ENCODE peak calls at places on chromosomes 16 and 17, in six cellular contexts. U is IMR-90, C is OCI-LY7, V is GM23338, K is gastrocnemius medialis, Z is body of pancreas. Y is an unnamed sample.

GRCh38 chr17:48441231-48441711 is 11.3 kb upstream of the SKAP1 start:
- DNase-seq in V (no peak), Z (no peak), U (no peak), C (peak; percentile 95), K (no peak), Y (no peak)

GRCh38 chr17:1709971-1710806 is at the start of gene TLCD2:
- DNase-seq in U (peak; percentile 65), V (peak; percentile 83), Z (peak; percentile 76), C (no peak), K (peak; percentile 67), Y (peak; percentile 83)

GRCh38 chr17:74922694-74923537 is at the start of gene USH1G:
- DNase-seq in Z (peak; percentile 35), K (no peak), U (no peak), C (no peak), V (peak; percentile 36), Y (peak; percentile 63)

GRCh38 chr17:45190503-45191282 is 29.0 kb downstream of the HEXIM2 start:
- DNase-seq in V (no peak), U (no peak), K (no peak), Z (no peak), C (peak; percentile 54), Y (no peak)

GRCh38 chr16:19967561-19967960 is 82.9 kb upstream of the GPRC5B start:
- DNase-seq in C (no peak), K (no peak), U (no peak), Z (no peak), V (no peak), Y (no peak)

GRCh38 chr17:27538156-27538955 is 82.1 kb downstream of the KSR1 start:
- DNase-seq in U (peak; percentile 72), C (no peak), V (no peak), Z (no peak), K (no peak), Y (no peak)

GRCh38 chr17:12320286-12320685 is 299.6 kb downstream of the MAP2K4 start:
- DNase-seq in C (no peak), Z (no peak), K (no peak), V (no peak), U (peak; percentile 91), Y (no peak)

GRCh38 chr17:30378191-30378796 is 433 bp upstream of the CPD start:
- DNase-seq in K (peak; percentile 18), C (peak; percentile 5), Z (peak; percentile 30), U (peak; percentile 11), V (peak; percentile 37), Y (no peak)

GRCh38 chr17:41324180-41325075 is 8.9 kb upstream of the KRTAP17-1 start:
- DNase-seq in V (peak; percentile 79), C (no peak), Z (peak; percentile 35), K (no peak), U (peak; percentile 8), Y (no peak)

GRCh38 chr17:4357671-4358070 is 8.8 kb downstream of the UBE2G1 start:
- DNase-seq in C (no peak), V (no peak), U (no peak), Z (no peak), K (no peak), Y (no peak)

GRCh38 chr17:51029568-51030463 is 90.9 kb downstream of the SPAG9 start:
- DNase-seq in K (no peak), U (peak; percentile 54), V (no peak), C (peak; percentile 33), Z (no peak), Y (no peak)

GRCh38 chr16:12062343-12063003 is 85.9 kb downstream of the SNX29 start:
- DNase-seq in C (no peak), Z (peak; percentile 42), U (peak; percentile 72), K (peak; percentile 90), V (no peak), Y (no peak)

GRCh38 chr16:29940656-29941055 is 14.6 kb upstream of the KCTD13 start:
- DNase-seq in Z (no peak), U (no peak), K (no peak), C (no peak), V (no peak), Y (no peak)

GRCh38 chr17:72514888-72515287 is 394.1 kb downstream of the SOX9 start:
- DNase-seq in V (no peak), C (no peak), U (peak; percentile 86), Z (peak; percentile 57), K (no peak), Y (no peak)

GRCh38 chr17:78075011-78075410 is 53.5 kb downstream of the TMC6 start:
- DNase-seq in V (no peak), K (no peak), Z (no peak), U (no peak), C (no peak), Y (no peak)

GRCh38 chr17:33966410-33967063 is 288.5 kb upstream of the CCL2 start:
- DNase-seq in V (no peak), K (no peak), Z (no peak), C (no peak), U (no peak), Y (no peak)

GRCh38 chr17:40443196-40443987 is at the start of gene IGFBP4:
- DNase-seq in V (peak; percentile 91), C (peak; percentile 20), K (peak; percentile 67), U (peak; percentile 71), Z (peak; percentile 75), Y (peak; percentile 64)

GRCh38 chr17:1649844-1650409 is at the start of gene RILP:
- DNase-seq in V (peak; percentile 69), Z (peak; percentile 96), K (peak; percentile 98), U (no peak), C (no peak), Y (no peak)

GRCh38 chr16:79492036-79492435 is 108.5 kb downstream of the MAF start:
- DNase-seq in V (no peak), U (no peak), K (no peak), Z (no peak), C (no peak), Y (no peak)

GRCh38 chr16:82344157-82344556 is 174.1 kb upstream of the MPHOSPH6 start:
- DNase-seq in C (no peak), Z (peak; percentile 30), U (no peak), K (no peak), V (peak; percentile 58), Y (no peak)

GRCh38 chr16:2146739-2147138 is 1.7 kb upstream of the RAB26 start:
- DNase-seq in V (peak; percentile 9), U (no peak), K (no peak), C (no peak), Z (no peak), Y (no peak)

GRCh38 chr17:62968445-62968923 is 2.4 kb downstream of the TANC2 start:
- DNase-seq in Z (peak; percentile 52), V (peak; percentile 93), C (peak; percentile 85), K (no peak), U (peak; percentile 94), Y (peak; percentile 91)

DNA sequence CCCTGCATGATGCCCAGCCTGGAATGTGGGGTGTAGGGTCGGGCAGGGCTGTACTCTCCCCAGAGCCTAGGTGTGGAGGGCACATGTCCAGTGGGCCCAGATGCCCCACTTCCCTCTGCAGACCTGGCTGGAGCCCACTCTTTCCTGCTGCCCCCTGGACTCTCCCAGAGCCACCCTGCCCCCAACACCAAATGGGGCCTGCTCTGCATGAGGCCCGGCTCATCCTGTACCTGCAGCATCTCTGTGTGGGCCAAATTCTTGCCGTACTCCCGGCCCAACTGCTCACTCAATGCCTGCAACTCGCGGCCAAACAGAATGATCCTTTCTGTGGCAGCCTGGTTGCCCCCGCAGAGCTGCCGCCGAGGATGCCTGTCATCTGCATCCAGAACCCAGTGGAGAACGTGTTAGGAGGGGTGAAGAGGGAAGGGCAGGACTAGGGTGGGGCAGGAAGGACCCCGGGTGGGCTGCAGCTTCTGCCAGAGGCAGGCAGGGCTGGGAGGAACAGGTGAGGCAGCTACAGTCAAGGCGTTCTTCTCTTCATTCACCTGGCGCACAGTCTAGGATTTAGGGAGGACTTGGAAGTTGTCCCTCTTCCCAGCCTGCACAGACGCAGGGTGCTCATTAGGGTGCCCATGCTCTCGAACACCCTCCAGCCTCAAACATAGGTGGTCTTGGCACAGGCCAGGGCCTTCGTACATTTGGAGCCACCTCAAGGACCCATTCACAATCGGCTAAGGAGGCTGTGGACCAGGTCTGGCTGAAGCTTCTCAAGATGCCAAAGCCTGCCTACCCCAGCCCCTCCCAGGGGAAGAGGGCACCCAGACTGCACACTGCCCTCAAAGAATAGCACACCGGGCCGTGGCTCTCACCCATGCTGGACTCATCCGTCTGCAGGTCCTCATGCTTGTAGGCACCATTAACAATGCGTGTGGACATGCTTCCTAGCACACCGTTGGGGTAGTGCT is 8.7 kb upstream of the GFOD2 start:
- DNase-seq in U (no peak), C (no peak), Z (no peak), K (peak; percentile 10), V (no peak), Y (no peak)
- H3K4me1 ChIP-seq in U (peaks cover 4% of the 10 kb centered on the region), C (peaks cover 7% of the 10 kb centered on the region), Z (no peaks in the 10 kb centered on the region), K (no peaks in the 10 kb centered on the region), V (no peaks in the 10 kb centered on the region), Y (no peaks in the 10 kb centered on the region)

GRCh38 chr16:65306313-65306712 is 184.4 kb upstream of the CDH11 start:
- DNase-seq in U (no peak), C (no peak), K (no peak), V (no peak), Z (no peak), Y (no peak)
- H3K4me3 ChIP-seq in U (no peak overlapping the region), C (no peak overlapping the region), K (no peak overlapping the region), V (no peak overlapping the region), Z (no peak overlapping the region), Y (no peak overlapping the region)

GRCh38 chr16:89445166-89445565 is 45.2 kb downstream of the ANKRD11 start:
- DNase-seq in Z (no peak), C (no peak), U (no peak), K (no peak), V (no peak), Y (no peak)

GRCh38 chr16:89442588-89442987 is 47.8 kb downstream of the ANKRD11 start:
- DNase-seq in C (no peak), Z (no peak), U (no peak), K (peak; percentile 54), V (no peak), Y (no peak)

GRCh38 chr16:89443727-89444084 is 46.7 kb downstream of the ANKRD11 start:
- DNase-seq in C (no peak), K (peak; percentile 33), V (no peak), U (no peak), Z (peak; percentile 78), Y (no peak)

GRCh38 chr16:89444151-89444723 is 46.1 kb downstream of the ANKRD11 start:
- DNase-seq in Z (no peak), C (no peak), K (no peak), U (no peak), V (no peak), Y (no peak)

GRCh38 chr16:89442990-89443726 is 47.2 kb downstream of the ANKRD11 start:
- DNase-seq in V (no peak), Z (peak; percentile 76), K (peak; percentile 69), C (no peak), U (peak; percentile 75), Y (peak; percentile 85)
- H3K4me1 ChIP-seq in V (peaks cover 81% of the 10 kb centered on the region), Z (peaks cover 83% of the 10 kb centered on the region), K (peaks cover 92% of the 10 kb centered on the region), C (peaks cover 42% of the 10 kb centered on the region), U (peaks cover 53% of the 10 kb centered on the region), Y (peaks cover 31% of the 10 kb centered on the region)

DNA sequence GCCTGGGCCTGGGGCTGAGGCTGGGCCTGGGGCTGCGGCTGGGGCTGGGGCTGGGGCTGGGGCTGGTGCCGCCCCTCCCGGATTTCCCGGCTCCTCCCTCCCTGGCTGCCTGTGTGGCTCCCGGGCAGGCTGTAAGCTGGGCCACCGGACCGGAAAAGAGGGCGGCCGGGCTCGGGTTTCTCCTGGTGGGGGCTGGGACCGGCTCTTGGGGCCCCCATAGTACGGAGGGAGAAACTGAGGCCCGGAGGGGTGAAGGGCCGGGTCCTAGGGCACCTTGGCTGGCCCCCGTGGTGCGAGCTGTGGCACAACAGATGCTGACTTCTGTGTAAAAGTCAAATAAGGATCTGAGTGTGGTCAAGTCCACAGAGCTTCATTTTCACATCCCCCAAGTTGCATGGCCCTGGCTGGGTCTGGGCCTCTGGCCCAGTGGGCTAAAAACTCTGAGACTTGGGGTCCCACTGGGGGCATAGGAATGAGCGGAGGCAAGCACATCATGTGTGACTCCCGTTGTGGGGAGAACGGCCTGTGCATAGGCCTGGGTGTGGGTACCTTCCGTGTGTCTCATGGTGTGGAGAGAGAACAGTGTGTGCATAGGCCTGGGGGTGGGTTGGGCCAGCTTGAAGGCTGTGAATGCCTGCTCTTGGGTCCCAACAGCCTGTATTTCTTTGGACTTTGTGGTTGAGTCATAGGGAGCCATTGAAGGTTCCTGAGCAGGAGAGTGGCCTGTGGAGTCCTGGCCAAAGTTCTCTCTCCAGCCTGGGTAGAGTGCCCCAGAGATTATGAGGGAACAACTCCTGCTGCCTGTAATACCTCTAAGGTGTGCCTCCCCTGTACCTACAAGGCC is 123.9 kb upstream of the CIBAR2 start:
- DNase-seq in Z (no peak), U (no peak), K (no peak), C (no peak), V (no peak), Y (no peak)
- H3K4me3 ChIP-seq in Z (no peak overlapping the region), U (peak overlapping the region; percentile 41), K (peak overlapping the region; percentile 39), C (no peak overlapping the region), V (peak overlapping the region; percentile 70), Y (no peak overlapping the region)